ENCODE peak calls at places on chromosomes 11 and 22, in seven cellular contexts. B is fibroblast of lung, X is lower lobe of right lung, R is right atrium auricular region, L is neural crest cell, V is AG09319, C is activated B cell treated with CpG ODN at 0.5 μM for 24 hours. O is an unnamed sample.

GRCh38 chr11:76772783-76773106 is 10.4 kb upstream of the TSKU start:
- DNase-seq in B (no peak), X (no peak), R (no peak), L (no peak), V (no peak), C (no peak), O (no peak)

GRCh38 chr11:18264035-18264434 is 2.0 kb upstream of the SAA1 start:
- DNase-seq in B (no peak), X (no peak), R (no peak), L (no peak), V (no peak), C (no peak), O (no peak)

GRCh38 chr22:49207008-49207775 is 620.5 kb downstream of the BRD1 start:
- DNase-seq in B (no peak), X (no peak), R (peak; percentile 46), L (no peak), V (no peak), C (no peak), O (no peak)

GRCh38 chr11:33463059-33463458 is 205.9 kb downstream of the HIPK3 start:
- DNase-seq in B (peak; percentile 42), X (no peak), R (no peak), L (no peak), V (no peak), C (no peak), O (no peak)

GRCh38 chr11:134691985-134692384 is 279.9 kb upstream of the B3GAT1 start:
- DNase-seq in B (peak; percentile 66), X (no peak), R (no peak), L (no peak), V (no peak), C (no peak), O (no peak)

GRCh38 chr11:72736452-72737069 is 15.6 kb downstream of the ARAP1 start:
- DNase-seq in B (peak; percentile 31), X (peak; percentile 86), R (no peak), L (no peak), V (no peak), C (peak; percentile 47), O (no peak)

GRCh38 chr11:132864811-132865576 is 667.3 kb downstream of the OPCML start:
- DNase-seq in B (no peak), X (no peak), R (no peak), L (peak; percentile 10), V (no peak), C (no peak), O (no peak)

GRCh38 chr11:111963786-111964385 is 26.7 kb downstream of the DIXDC1 start:
- DNase-seq in B (peak; percentile 36), X (no peak), R (no peak), L (no peak), V (no peak), C (no peak), O (no peak)

GRCh38 chr11:291281-292210 is 2.6 kb downstream of the PGGHG start:
- DNase-seq in B (no peak), X (peak; percentile 41), R (no peak), L (no peak), V (no peak), C (no peak), O (no peak)

GRCh38 chr11:13303668-13304649 is 26.4 kb downstream of the BMAL1 start:
- DNase-seq in B (no peak), X (no peak), R (no peak), L (no peak), V (no peak), C (no peak), O (no peak)

GRCh38 chr11:82315093-82315492 is 418.6 kb downstream of the FAM181B start:
- DNase-seq in B (no peak), X (no peak), R (no peak), L (peak; percentile 20), V (no peak), C (no peak), O (peak; percentile 59)

GRCh38 chr11:18704698-18705097 is 6.1 kb downstream of the TMEM86A start:
- DNase-seq in B (no peak), X (no peak), R (no peak), L (no peak), V (no peak), C (no peak), O (no peak)

GRCh38 chr11:2837651-2838050 is 47.9 kb downstream of the CDKN1C start:
- DNase-seq in B (no peak), X (no peak), R (no peak), L (no peak), V (no peak), C (no peak), O (no peak)

GRCh38 chr22:33851985-33852384 is 68.3 kb downstream of the LARGE1 start:
- DNase-seq in B (no peak), X (no peak), R (no peak), L (no peak), V (no peak), C (no peak), O (no peak)

GRCh38 chr11:130148927-130149326 is 10.7 kb upstream of the ST14 start:
- DNase-seq in B (no peak), X (no peak), R (no peak), L (no peak), V (no peak), C (no peak), O (no peak)

GRCh38 chr11:18310800-18311340 is 11.1 kb downstream of the HPS5 start:
- DNase-seq in B (peak; percentile 78), X (no peak), R (no peak), L (no peak), V (peak; percentile 11), C (no peak), O (no peak)

GRCh38 chr11:66638177-66639065 is at the start of gene RBM4:
- DNase-seq in B (peak; percentile 100), X (peak; percentile 97), R (peak; percentile 100), L (peak; percentile 93), V (peak; percentile 100), C (peak; percentile 78), O (peak; percentile 94)

GRCh38 chr11:66637557-66638176 is 836 bp upstream of the RBM4 start:
- DNase-seq in B (no peak), X (no peak), R (no peak), L (no peak), V (no peak), C (no peak), O (no peak)

GRCh38 chr11:66641834-66642233 is 3.3 kb downstream of the RBM4 start:
- DNase-seq in B (peak; percentile 63), X (no peak), R (no peak), L (no peak), V (no peak), C (no peak), O (no peak)

GRCh38 chr11:66636411-66636810 is 2.1 kb upstream of the RBM4 start:
- DNase-seq in B (no peak), X (no peak), R (no peak), L (no peak), V (no peak), C (no peak), O (no peak)

GRCh38 chr11:66639066-66639813 is 737 bp downstream of the RBM4 start:
- DNase-seq in B (peak; percentile 39), X (no peak), R (no peak), L (no peak), V (no peak), C (no peak), O (no peak)
- TF ChIP-seq CTCF in B (no peak), X (no peak), R (no peak), L (peak; percentile 29), V (no peak), C (no peak), O (no peak)

DNA sequence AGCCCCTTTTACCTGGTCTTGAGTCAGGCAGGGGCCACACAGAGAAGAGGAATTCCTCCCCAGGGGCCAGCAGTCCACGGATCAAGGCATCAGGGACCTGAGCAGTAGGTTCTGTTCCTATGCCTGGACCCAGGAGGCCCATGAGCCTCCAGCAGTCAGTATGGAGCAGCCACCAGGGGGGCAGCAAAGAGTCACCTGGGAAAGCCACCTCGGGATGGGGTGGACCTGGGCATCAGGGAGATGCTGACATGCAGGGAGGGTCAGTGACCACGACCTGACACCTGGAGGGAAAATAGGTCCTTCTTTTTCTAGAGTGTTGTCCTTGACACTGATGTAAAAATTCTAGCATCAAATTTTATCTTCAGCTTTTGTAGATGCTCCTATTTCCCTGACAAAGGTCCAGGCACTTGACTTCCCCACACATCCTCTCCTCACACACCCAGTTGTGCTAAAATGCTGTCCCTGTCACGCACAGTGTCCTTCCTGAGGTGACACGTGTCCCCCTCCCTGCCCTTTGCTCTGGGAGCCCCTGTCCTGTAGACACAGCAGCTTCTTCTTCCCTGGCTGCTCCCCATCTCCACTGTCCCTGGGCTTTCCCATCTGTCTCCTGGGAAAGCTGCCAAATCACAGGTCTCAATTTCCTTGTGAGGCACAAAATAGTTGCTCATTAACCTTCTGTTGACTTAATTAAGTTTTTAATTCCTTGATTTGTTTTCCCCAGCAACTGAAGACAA is 70.0 kb upstream of the IGLL5 start:
- DNase-seq in B (no peak), X (no peak), R (no peak), L (no peak), V (no peak), C (no peak), O (no peak)
- TF ChIP-seq CTCF in B (no peak), X (no peak), R (no peak), L (no peak), V (no peak), C (no peak), O (no peak)

GRCh38 chr22:19892925-19893324 is 38.3 kb upstream of the GNB1L start:
- DNase-seq in B (peak; percentile 23), X (no peak), R (no peak), L (no peak), V (no peak), C (no peak), O (peak; percentile 40)

GRCh38 chr22:19890502-19891349 is 36.1 kb upstream of the GNB1L start:
- DNase-seq in B (no peak), X (no peak), R (no peak), L (no peak), V (no peak), C (no peak), O (no peak)

GRCh38 chr22:19893363-19893762 is 38.7 kb upstream of the GNB1L start:
- DNase-seq in B (no peak), X (no peak), R (no peak), L (no peak), V (no peak), C (no peak), O (no peak)

GRCh38 chr22:19891350-19892248 is 36.9 kb upstream of the GNB1L start:
- DNase-seq in B (peak; percentile 92), X (no peak), R (no peak), L (no peak), V (no peak), C (no peak), O (no peak)

GRCh38 chr22:19892249-19892879 is 37.7 kb upstream of the GNB1L start:
- DNase-seq in B (peak; percentile 50), X (no peak), R (no peak), L (no peak), V (no peak), C (no peak), O (peak; percentile 70)
- TF ChIP-seq CTCF in B (no peak), X (no peak), R (no peak), L (no peak), V (no peak), C (no peak), O (no peak)

DNA sequence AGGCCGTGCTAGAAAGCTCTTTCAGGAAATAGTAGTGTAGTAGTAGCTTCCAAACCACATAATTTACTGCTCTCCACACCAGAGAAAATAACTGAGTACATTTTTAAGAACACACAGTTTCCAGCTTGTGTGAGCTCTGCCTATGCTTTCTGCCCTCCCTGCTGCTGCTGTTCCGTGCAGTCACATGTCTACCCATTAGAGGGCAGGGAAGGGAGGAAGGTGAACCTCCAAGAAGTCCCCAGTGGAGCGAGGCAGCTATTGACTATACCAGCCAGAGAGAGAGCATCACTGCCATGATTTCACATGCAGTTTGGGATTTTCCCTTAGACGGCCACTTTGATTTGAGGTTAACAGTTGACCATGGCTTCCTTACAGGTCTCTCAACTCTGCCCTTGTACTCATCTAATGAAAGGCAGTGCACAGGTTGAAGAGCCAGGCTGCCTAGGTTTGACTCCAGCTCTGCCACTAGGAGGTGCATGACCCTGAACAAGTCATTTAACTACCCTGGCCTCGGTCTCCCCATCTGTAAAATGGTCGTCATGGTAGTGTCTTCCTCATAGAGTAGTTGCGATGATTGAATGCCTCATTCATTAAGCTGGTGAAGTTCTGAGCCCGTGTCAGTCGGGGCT is 19.7 kb upstream of the CTTN start:
- DNase-seq in B (no peak), X (no peak), R (no peak), L (no peak), V (no peak), C (no peak), O (no peak)
- TF ChIP-seq CTCF in B (peak; percentile 12), X (no peak), R (no peak), L (peak; percentile 10), V (no peak), C (no peak), O (no peak)

O was measured in nephron progenitor cell.